ENCODE peak calls at places on chromosomes 4 and X, in four cellular contexts. R is IMR-90, Z is H9, X is H1. U is an unnamed sample.

GRCh38 chr4:8303081-8303480 is 33.5 kb downstream of the HTRA3 start:
- DNase-seq in R (no peak), X (no peak), Z (no peak), U (no peak)

GRCh38 chrX:52271212-52271611 is 86.5 kb downstream of the MAGED4 start:
- DNase-seq in Z (peak; percentile 67), R (no peak), X (peak; percentile 7), U (peak; percentile 53)

GRCh38 chrX:46837543-46838481 is 969 bp downstream of the RP2 start:
- DNase-seq in Z (no peak), X (no peak), R (peak; percentile 46), U (no peak)

GRCh38 chrX:21975827-21976226 is 35.3 kb downstream of the SMS start:
- DNase-seq in X (no peak), Z (no peak), R (peak; percentile 89), U (peak; percentile 16)

GRCh38 chr4:123408471-123409084 is 12.0 kb downstream of the SPRY1 start:
- DNase-seq in X (no peak), Z (no peak), R (no peak), U (no peak)

GRCh38 chr4:147447820-147448219 is 33.1 kb upstream of the EDNRA start:
- DNase-seq in Z (no peak), X (no peak), R (peak; percentile 19), U (no peak)

GRCh38 chr4:127335732-127336131 is 297.0 kb upstream of the INTU start:
- DNase-seq in X (no peak), Z (no peak), R (no peak), U (no peak)

GRCh38 chr4:99668472-99668871 is 10.8 kb upstream of the C4orf54 start:
- DNase-seq in R (no peak), Z (no peak), X (no peak), U (no peak)

GRCh38 chr4:128516568-128516967 is 229.0 kb upstream of the PGRMC2 start:
- DNase-seq in R (peak; percentile 92), X (no peak), Z (no peak), U (no peak)

GRCh38 chrX:54758114-54759055 is 39.7 kb downstream of the ITIH6 start:
- DNase-seq in X (no peak), Z (no peak), R (no peak), U (peak; percentile 31)

GRCh38 chr4:120692964-120693363 is 229.6 kb downstream of the PRDM5 start:
- DNase-seq in R (peak; percentile 93), X (no peak), Z (no peak), U (no peak)

GRCh38 chrX:12704706-12705105 is 86.5 kb upstream of the PRPS2 start:
- DNase-seq in R (no peak), X (no peak), Z (no peak), U (no peak)

GRCh38 chr4:46503739-46504138 is 113.8 kb upstream of the GABRA2 start:
- DNase-seq in Z (no peak), X (no peak), R (no peak), U (no peak)

GRCh38 chr4:1490011-1490905 is 84.0 kb upstream of the NKX1-1 start:
- DNase-seq in Z (no peak), R (no peak), X (no peak), U (no peak)

GRCh38 chr4:36601864-36602263 is 320.4 kb downstream of the DTHD1 start:
- DNase-seq in X (no peak), R (no peak), Z (no peak), U (no peak)

GRCh38 chrX:79153348-79153747 is 8.9 kb downstream of the GPR174 start:
- DNase-seq in X (no peak), R (no peak), Z (no peak), U (no peak)

GRCh38 chr4:138576684-138577083 is 334.5 kb upstream of the SLC7A11 start:
- DNase-seq in X (no peak), Z (no peak), R (peak; percentile 68), U (peak; percentile 81)

GRCh38 chr4:900721-901120 is 31.4 kb downstream of the GAK start:
- DNase-seq in R (no peak), Z (no peak), X (no peak), U (no peak)

GRCh38 chr4:82809614-82810013 is 11.0 kb upstream of the SCD5 start:
- DNase-seq in R (no peak), Z (no peak), X (no peak), U (no peak)

GRCh38 chr4:123520376-123520775 is 123.8 kb downstream of the SPRY1 start:
- DNase-seq in X (no peak), Z (no peak), R (no peak), U (no peak)

GRCh38 chrX:103629295-103630170 is 758 bp downstream of the TCEAL1 start:
- DNase-seq in X (no peak), R (peak; percentile 67), Z (peak; percentile 90), U (peak; percentile 88)

DNA sequence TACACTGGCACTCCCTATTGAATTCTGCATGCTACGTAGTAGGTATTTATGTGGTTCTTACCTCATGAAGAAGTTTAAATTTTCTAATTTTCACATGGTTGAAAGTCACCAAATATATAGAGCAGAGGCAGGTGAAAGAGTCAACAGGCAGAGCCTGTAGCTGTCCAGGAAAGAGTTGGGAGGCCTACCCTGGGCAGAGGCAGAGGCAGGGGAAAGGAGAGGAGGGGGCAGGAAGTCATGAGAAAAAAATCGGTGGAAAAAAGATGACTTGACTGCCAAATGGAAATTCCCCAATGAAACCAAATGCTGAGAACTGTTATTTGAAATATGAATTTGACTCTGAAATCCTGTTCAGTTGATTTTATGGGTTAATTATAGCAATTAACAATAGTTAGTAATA is 23.1 kb upstream of the GPR34 start:
- DNase-seq in R (no peak), X (no peak), Z (no peak), U (no peak)
- H4K5ac ChIP-seq in R (no peak overlapping the region), X (no peak overlapping the region), Z (no peak overlapping the region), U (no peak overlapping the region)

DNA sequence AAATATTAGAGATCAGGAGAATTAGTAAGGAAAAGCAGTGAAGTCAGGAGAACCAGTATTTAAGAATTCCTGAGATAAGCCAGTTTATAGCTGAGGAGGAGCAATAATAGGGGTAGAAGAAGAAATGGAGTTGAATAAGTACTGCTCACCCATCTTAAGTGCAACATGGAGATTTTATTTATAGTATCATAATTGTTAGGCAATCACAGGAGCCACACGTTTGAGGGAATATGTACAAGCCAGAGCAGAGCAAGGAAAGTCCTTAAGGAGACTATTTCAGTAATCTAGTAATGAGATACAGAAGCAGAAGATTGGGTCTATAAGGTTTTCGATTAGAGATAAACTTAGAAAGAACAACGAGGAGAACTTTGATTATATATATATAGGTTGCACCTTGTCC is 145.0 kb downstream of the KDM6A start:
- DNase-seq in X (no peak), R (no peak), Z (no peak), U (no peak)
- H3K4ac ChIP-seq in X (no peak overlapping the region), R (no peak overlapping the region), Z (no peak overlapping the region), U (no peak overlapping the region)

DNA sequence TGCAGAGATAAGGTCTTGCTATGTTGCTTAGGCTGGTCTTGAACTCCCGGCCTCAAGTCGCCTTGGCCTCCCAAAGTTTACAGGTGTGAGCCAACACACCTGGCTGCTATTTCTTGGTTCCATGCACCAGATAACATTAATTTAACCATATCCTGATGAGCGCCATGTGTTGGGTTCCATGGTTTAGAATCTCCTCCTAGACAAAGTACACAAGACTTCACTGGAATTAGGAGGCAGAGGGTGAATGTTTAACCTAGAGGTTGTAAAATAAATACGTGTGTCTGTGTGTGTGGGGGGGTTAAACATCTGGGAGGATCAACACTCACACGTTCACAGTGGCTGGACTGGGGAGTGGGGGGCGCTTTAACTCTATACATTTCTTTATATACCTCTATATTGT is 32.4 kb upstream of the SORCS2 start:
- DNase-seq in X (no peak), Z (peak; percentile 6), R (no peak), U (no peak)
- H3K23ac ChIP-seq in X (no peak overlapping the region), Z (no peak overlapping the region), R (no peak overlapping the region), U (no peak overlapping the region)

GRCh38 chr4:153242848-153243324 is 38.6 kb downstream of the TRIM2 start:
- DNase-seq in Z (no peak), X (no peak), R (no peak), U (no peak)
- H4K5ac ChIP-seq in Z (no peak overlapping the region), X (no peak overlapping the region), R (no peak overlapping the region), U (no peak overlapping the region)

GRCh38 chr4:2798399-2799301 is 5.8 kb downstream of the SH3BP2 start:
- DNase-seq in R (no peak), X (no peak), Z (no peak), U (no peak)
- H3K4ac ChIP-seq in R (peak overlapping the region; percentile 16), X (no peak overlapping the region), Z (no peak overlapping the region), U (no peak overlapping the region)

DNA sequence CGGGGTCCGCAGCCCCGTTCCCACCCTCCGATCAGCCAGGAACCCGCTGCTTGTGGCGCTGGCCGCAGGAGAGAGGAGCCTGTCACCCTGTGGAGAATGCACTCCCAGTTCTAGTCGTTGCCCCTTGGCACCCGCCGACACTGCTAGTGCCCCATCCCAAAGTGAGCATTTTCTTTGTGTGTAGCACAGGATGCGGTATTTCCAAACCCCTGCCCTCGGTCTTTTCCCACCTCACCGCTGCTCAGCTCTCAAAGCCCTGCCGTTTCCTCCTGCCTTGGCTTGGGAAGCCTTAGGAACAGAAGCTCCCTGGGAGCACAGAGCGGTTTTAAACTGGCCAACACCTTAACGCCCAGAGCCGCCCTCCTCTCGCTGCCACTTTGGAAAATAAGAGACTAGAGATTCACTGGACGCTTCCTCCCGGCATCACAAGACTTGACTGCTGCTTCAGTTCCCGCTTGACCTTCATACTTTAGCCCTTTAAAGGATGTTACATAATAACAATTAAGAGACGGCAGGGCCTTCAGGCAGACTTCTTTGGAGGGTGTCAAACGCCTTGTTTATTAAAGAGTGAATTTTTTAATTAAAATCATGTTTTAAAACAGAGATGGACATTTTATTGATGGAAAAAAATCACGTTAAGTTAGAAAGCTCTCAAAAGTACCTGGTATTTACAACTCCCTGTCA is 843 bp downstream of the CYP4V2 start:
- DNase-seq in Z (peak; percentile 59), X (no peak), R (peak; percentile 48), U (peak; percentile 73)
- H3K23ac ChIP-seq in Z (no peak overlapping the region), X (no peak overlapping the region), R (peak overlapping the region; percentile 7), U (peak overlapping the region; percentile 97)

U was measured in mesendoderm.